ENCODE peak calls at places on chromosomes 2 and 18, in four cellular contexts. T is adipocyte; P is activated naive CD4-positive, alpha-beta T cell treated with anti-CD3 and anti-CD28 coated beads for 36 hours; B is upper lobe of left lung. F is an unnamed sample.

GRCh38 chr2:228839506-228839905 is 431.6 kb downstream of the PID1 start:
- DNase-seq in T (peak; percentile 9), P (no peak), B (no peak), F (no peak)

GRCh38 chr18:34707670-34708069 is 2.4 kb upstream of the DTNA start:
- DNase-seq in T (peak; percentile 97), P (no peak), B (no peak), F (peak; percentile 70)

GRCh38 chr2:44920751-44921150 is 20.8 kb upstream of the SIX3 start:
- DNase-seq in T (no peak), P (no peak), B (no peak), F (no peak)

GRCh38 chr2:196170681-196171247 is 614 bp downstream of the STK17B start:
- DNase-seq in T (peak; percentile 62), P (peak; percentile 56), B (peak; percentile 92), F (peak; percentile 46)

GRCh38 chr2:99863914-99864273 is 278.5 kb downstream of the AFF3 start:
- DNase-seq in T (no peak), P (no peak), B (no peak), F (no peak)

GRCh38 chr18:59383831-59384230 is 24.8 kb upstream of the LMAN1 start:
- DNase-seq in T (no peak), P (no peak), B (no peak), F (no peak)

GRCh38 chr2:128091691-128092050 is 671 bp downstream of the UGGT1 start:
- DNase-seq in T (peak; percentile 68), P (peak; percentile 12), B (no peak), F (peak; percentile 21)

GRCh38 chr2:46829240-46829970 is 86.2 kb downstream of the MCFD2 start:
- DNase-seq in T (no peak), P (no peak), B (no peak), F (no peak)

GRCh38 chr2:241315183-241315878 is at the start of gene HDLBP:
- DNase-seq in T (peak; percentile 100), P (peak; percentile 100), B (peak; percentile 100), F (peak; percentile 98)

GRCh38 chr2:59936031-59936430 is 617.4 kb downstream of the BCL11A start:
- DNase-seq in T (no peak), P (no peak), B (no peak), F (no peak)

GRCh38 chr2:182132605-182133004 is 147.0 kb downstream of the PPP1R1C start:
- DNase-seq in T (peak; percentile 63), P (no peak), B (no peak), F (no peak)